ENCODE peak calls at places on chromosomes 2 and 18, in six cellular contexts. U is activated B cell treated with CpG ODN at 0.5 μM for 24 hours; Y is CD8-positive, alpha-beta T cell; N is neural crest cell; O is mammary epithelial cell; V is astrocyte of the spinal cord. D is an unnamed sample.

GRCh38 chr2:37561615-37562569 is 109.5 kb downstream of the CDC42EP3 start:
- DNase-seq in U (no peak), Y (no peak), N (no peak), O (peak), V (peak), D (no peak)

GRCh38 chr18:3121256-3121655 is 98.5 kb downstream of the MYOM1 start:
- DNase-seq in U (no peak), Y (no peak), N (no peak), O (no peak), V (no peak), D (no peak)

GRCh38 chr2:196208915-196209314 is 37.5 kb upstream of the STK17B start:
- DNase-seq in U (no peak), Y (no peak), N (no peak), O (no peak), V (no peak), D (no peak)

GRCh38 chr2:107582487-107582886 is 244.2 kb upstream of the RGPD4 start:
- DNase-seq in U (no peak), Y (no peak), N (no peak), O (peak), V (no peak), D (no peak)

GRCh38 chr2:28721601-28722191 is 29.9 kb upstream of the PPP1CB start:
- DNase-seq in U (no peak), Y (no peak), N (no peak), O (no peak), V (no peak), D (no peak)

GRCh38 chr2:64532030-64532429 is 7.9 kb downstream of the AFTPH start:
- DNase-seq in U (no peak), Y (no peak), N (no peak), O (no peak), V (no peak), D (no peak)

GRCh38 chr18:25734336-25734735 is 356.1 kb downstream of the SS18 start:
- DNase-seq in U (no peak), Y (no peak), N (no peak), O (peak), V (no peak), D (no peak)

GRCh38 chr2:74507926-74508520 is 528 bp upstream of the PCGF1 start:
- DNase-seq in U (no peak), Y (no peak), N (no peak), O (no peak), V (no peak), D (no peak)

GRCh38 chr2:241153616-241154015 is 3.3 kb downstream of the PPP1R7 start:
- DNase-seq in U (no peak), Y (no peak), N (no peak), O (peak), V (peak), D (no peak)

GRCh38 chr2:96336873-96337272 is 1.3 kb downstream of the NCAPH start:
- DNase-seq in U (no peak), Y (no peak), N (no peak), O (no peak), V (no peak), D (no peak)

GRCh38 chr2:128274218-128274617 is 44.5 kb downstream of the HS6ST1 start:
- DNase-seq in U (no peak), Y (no peak), N (no peak), O (no peak), V (no peak), D (no peak)

GRCh38 chr2:24421668-24422067 is 61.3 kb upstream of the ITSN2 start:
- DNase-seq in U (peak), Y (peak), N (peak), O (peak), V (peak), D (peak)

GRCh38 chr18:12038082-12038660 is 55.5 kb upstream of the ANKRD62 start:
- DNase-seq in U (no peak), Y (no peak), N (no peak), O (no peak), V (no peak), D (no peak)

GRCh38 chr2:30684546-30684945 is 122.7 kb downstream of the CAPN13 start:
- DNase-seq in U (no peak), Y (no peak), N (no peak), O (no peak), V (no peak), D (no peak)

GRCh38 chr2:163752252-163752651 is 16.4 kb upstream of the FIGN start:
- DNase-seq in U (no peak), Y (no peak), N (no peak), O (peak), V (no peak), D (no peak)

GRCh38 chr2:134453476-134453875 is 199.6 kb downstream of the MGAT5 start:
- DNase-seq in U (no peak), Y (no peak), N (no peak), O (no peak), V (no peak), D (no peak)

GRCh38 chr2:127043367-127044164 is 63.4 kb downstream of the BIN1 start:
- DNase-seq in U (no peak), Y (no peak), N (no peak), O (no peak), V (no peak), D (no peak)

GRCh38 chr2:212097001-212097400 is 441.6 kb downstream of the ERBB4 start:
- DNase-seq in U (no peak), Y (no peak), N (no peak), O (peak), V (no peak), D (no peak)

DNA sequence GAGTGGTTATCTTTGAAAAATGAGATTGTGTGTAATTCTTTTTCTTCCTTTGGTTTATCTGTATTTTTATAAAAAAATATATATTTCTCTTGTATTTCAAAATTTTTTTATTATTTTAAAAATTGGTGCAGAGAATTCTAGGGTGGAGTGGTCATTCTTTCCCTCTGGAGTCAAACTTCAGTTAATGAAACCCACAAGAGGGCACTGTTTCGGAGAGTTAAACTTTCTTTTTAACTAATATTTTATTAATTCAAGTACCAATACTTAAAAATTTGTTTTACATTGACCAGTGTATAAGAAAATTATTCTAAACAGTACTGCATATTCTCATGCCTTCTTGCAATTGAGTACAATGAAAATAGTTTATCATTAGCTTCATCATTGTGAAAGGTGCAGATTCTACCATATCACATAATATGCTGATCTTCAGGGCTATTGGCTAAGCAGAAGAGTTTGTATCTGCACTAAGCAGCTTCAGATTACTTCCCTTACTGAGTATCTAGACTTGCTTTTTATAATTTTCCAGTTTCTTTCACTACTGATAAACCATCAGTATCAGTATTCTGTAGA is 50.1 kb downstream of the HS1BP3 start:
- DNase-seq in U (no peak), Y (no peak), N (no peak), O (no peak), V (peak), D (no peak)
- TF ChIP-seq CTCF in U (no peak), Y (no peak), N (peak), O (peak), V (peak), D (no peak)

DNA sequence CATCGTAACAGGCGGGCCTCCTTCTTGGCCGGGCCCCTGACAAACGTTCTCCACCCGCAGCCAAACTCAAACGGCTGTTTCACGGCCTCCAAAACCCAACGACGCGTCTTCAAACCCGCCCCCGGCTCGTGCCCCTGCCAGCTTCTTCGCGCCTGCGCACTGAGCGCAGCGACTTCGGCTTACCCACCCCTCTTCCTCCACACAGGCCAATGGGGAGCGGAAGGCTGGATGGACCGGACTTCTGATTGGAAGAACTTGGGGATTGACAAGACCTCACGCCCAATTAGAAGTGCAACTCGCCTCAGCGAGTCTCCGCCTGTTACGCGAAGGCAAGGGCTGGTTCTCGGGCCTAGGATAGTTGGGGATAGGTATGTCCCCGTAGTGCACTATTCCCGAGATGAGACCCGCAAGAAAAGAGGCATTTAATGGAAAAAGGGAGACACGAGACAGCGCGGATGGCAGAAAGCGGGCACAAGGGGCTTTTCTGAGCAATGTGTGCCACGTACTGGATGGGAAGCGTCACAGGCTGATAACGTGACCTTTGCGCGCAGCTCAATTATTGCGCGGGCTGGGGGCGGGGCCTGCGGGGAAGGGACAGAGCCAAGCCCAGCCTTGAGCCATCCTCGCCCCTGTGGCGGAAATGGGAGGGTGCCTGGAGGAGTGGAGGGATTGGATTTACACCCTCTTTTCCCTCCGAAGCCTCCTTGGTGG is at the start of gene LAPTM4A:
- DNase-seq in U (peak), Y (peak), N (peak), O (peak), V (peak), D (peak)
- TF ChIP-seq CTCF in U (no peak), Y (no peak), N (peak), O (peak), V (no peak), D (no peak)

DNA sequence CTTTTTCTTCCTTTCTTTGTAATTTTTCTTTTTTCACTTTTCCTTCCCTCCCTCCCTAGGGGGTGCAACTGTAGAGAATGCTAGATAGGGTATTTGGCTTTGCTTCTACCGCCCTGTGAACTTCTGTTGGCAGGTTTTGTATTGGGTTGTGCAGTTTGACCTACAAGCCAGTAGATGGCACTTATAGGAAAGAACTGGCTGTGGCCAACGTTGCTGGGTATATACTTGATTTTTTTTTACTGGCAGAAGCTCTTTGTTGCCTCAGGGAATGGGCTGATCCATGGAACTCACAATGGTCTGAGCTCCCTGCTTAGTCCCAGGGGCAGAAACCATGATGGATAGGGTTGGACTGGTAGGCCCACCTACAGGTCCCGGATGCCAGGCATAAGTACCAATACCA is 1019.5 kb upstream of the LRRTM1 start:
- DNase-seq in U (no peak), Y (no peak), N (no peak), O (no peak), V (no peak), D (no peak)
- TF ChIP-seq CTCF in U (no peak), Y (no peak), N (peak), O (peak), V (no peak), D (no peak)

GRCh38 chr2:166173263-166173662 is 45.4 kb upstream of the SCN1A start:
- DNase-seq in U (no peak), Y (no peak), N (no peak), O (no peak), V (no peak), D (no peak)

GRCh38 chr2:166184789-166185188 is 57.0 kb upstream of the SCN1A start:
- DNase-seq in U (no peak), Y (no peak), N (no peak), O (peak), V (no peak), D (no peak)

GRCh38 chr2:166180951-166181812 is 53.4 kb upstream of the SCN1A start:
- DNase-seq in U (no peak), Y (no peak), N (peak), O (peak), V (peak), D (no peak)

GRCh38 chr2:166181813-166182154 is 54.0 kb upstream of the SCN1A start:
- DNase-seq in U (no peak), Y (no peak), N (no peak), O (no peak), V (no peak), D (no peak)

DNA sequence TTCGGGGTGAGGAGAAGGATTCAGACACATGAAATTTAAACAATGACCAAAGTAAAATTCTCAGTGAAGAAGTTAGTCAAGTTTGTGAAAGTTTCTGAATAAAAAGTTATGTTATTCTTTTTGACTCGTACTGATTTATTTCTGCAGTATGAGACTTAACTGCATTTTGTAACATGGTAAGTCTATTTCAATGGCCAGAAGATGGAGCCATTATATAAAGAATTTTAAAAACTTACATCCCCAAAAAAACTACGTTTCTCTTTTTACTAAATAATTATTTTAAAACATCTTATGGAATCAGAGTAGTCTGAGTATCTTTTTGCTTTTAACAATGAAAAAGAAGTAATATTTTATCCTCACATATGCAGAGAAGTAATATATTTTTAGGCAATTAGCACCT is 51.4 kb upstream of the SCN1A start:
- DNase-seq in U (no peak), Y (no peak), N (no peak), O (no peak), V (peak), D (no peak)
- TF ChIP-seq CTCF in U (no peak), Y (no peak), N (no peak), O (peak), V (peak), D (no peak)

GRCh38 chr2:165239230-165239629 is at the start of gene SCN2A:
- DNase-seq in U (no peak), Y (no peak), N (peak), O (peak), V (peak), D (no peak)
- TF ChIP-seq CTCF in U (no peak), Y (peak), N (peak), O (peak), V (peak), D (peak)

GRCh38 chr2:180130403-180130802 is 123.3 kb upstream of the CWC22 start:
- DNase-seq in U (no peak), Y (no peak), N (no peak), O (peak), V (peak), D (no peak)

GRCh38 chr2:180124273-180124881 is 117.3 kb upstream of the CWC22 start:
- DNase-seq in U (no peak), Y (no peak), N (no peak), O (peak), V (peak), D (no peak)

GRCh38 chr2:180122874-180123273 is 115.8 kb upstream of the CWC22 start:
- DNase-seq in U (no peak), Y (no peak), N (no peak), O (peak), V (peak), D (no peak)

GRCh38 chr2:180128861-180129260 is 121.8 kb upstream of the CWC22 start:
- DNase-seq in U (no peak), Y (no peak), N (no peak), O (no peak), V (no peak), D (no peak)

GRCh38 chr2:180125245-180125962 is 118.3 kb upstream of the CWC22 start:
- DNase-seq in U (no peak), Y (peak), N (peak), O (peak), V (peak), D (no peak)
- TF ChIP-seq CTCF in U (no peak), Y (no peak), N (peak), O (peak), V (peak), D (peak)

D was measured in natural killer cell.